ENCODE peak calls at places on chromosomes 13 and 19, in five cellular contexts. N, E, G, J and M are unnamed samples.
A peak's percentile ranks its signal among the peaks of the same experiment; 100 is the strongest.

GRCh38 chr13:19618925-19619324 is 14.5 kb upstream of the MPHOSPH8 start:
- DNase-seq in J (no peak), N (peak; percentile 10), G (no peak), E (no peak), M (peak; percentile 15)

GRCh38 chr13:75760182-75760981 is 124.3 kb downstream of the LMO7 start:
- DNase-seq in J (peak; percentile 61), N (peak; percentile 26), E (no peak), G (no peak), M (no peak)

GRCh38 chr19:31073485-31074221 is 275.6 kb downstream of the TSHZ3 start:
- DNase-seq in N (no peak), E (no peak), G (no peak), J (no peak), M (peak; percentile 17)

GRCh38 chr13:106507560-106508274 is 27.7 kb downstream of the EFNB2 start:
- DNase-seq in N (peak; percentile 99), G (no peak), J (no peak), E (no peak), M (no peak)

GRCh38 chr13:43397110-43397509 is 373.7 kb downstream of the DNAJC15 start:
- DNase-seq in E (no peak), J (no peak), N (peak; percentile 29), G (no peak), M (no peak)

GRCh38 chr13:61128850-61129645 is 286.6 kb downstream of the PCDH20 start:
- DNase-seq in N (peak; percentile 37), E (no peak), J (no peak), G (no peak), M (no peak)

GRCh38 chr19:53780506-53780905 is 43.6 kb downstream of the NLRP12 start:
- DNase-seq in E (no peak), G (no peak), N (no peak), J (no peak), M (no peak)

GRCh38 chr13:110559429-110559943 is 2.0 kb downstream of the RAB20 start:
- DNase-seq in E (no peak), J (peak; percentile 89), G (no peak), N (no peak), M (no peak)

GRCh38 chr19:8654591-8655339 is 24.3 kb downstream of the NFILZ start:
- DNase-seq in G (no peak), J (peak; percentile 75), E (peak; percentile 61), N (peak; percentile 16), M (peak; percentile 68)

GRCh38 chr13:90461398-90461797 is 886.1 kb upstream of the MIR17HG start:
- DNase-seq in J (no peak), G (no peak), E (no peak), N (no peak), M (no peak)

GRCh38 chr13:109330941-109331340 is 455.4 kb downstream of the IRS2 start:
- DNase-seq in J (no peak), E (no peak), G (no peak), N (peak; percentile 53), M (no peak)

GRCh38 chr19:51573331-51573730 is 2.2 kb downstream of the ZNF175 start:
- DNase-seq in J (no peak), G (no peak), N (peak; percentile 20), E (no peak), M (no peak)

GRCh38 chr19:1074512-1075283 is 7.7 kb downstream of the ARHGAP45 start:
- DNase-seq in G (peak; percentile 70), N (no peak), J (peak; percentile 97), E (no peak), M (no peak)

GRCh38 chr19:17183271-17183757 is 31.8 kb upstream of the USE1 start:
- DNase-seq in E (no peak), N (no peak), G (no peak), J (no peak), M (no peak)
- TF ChIP-seq CTCF in E (no peak), N (no peak), G (no peak), J (no peak), M (no peak)

GRCh38 chr13:113002206-113002821 is 33.3 kb downstream of the MCF2L start:
- DNase-seq in J (no peak), N (no peak), G (no peak), E (no peak), M (peak; percentile 46)
- TF ChIP-seq CTCF in J (peak; percentile 24), N (no peak), G (no peak), E (peak; percentile 51), M (peak; percentile 54)

GRCh38 chr13:103134271-103134670 is 68.1 kb upstream of the SLC10A2 start:
- DNase-seq in G (no peak), E (no peak), J (no peak), N (no peak), M (no peak)

GRCh38 chr13:103145476-103145875 is 79.3 kb upstream of the SLC10A2 start:
- DNase-seq in G (no peak), J (no peak), N (no peak), E (no peak), M (no peak)

GRCh38 chr13:103142091-103142594 is 75.9 kb upstream of the SLC10A2 start:
- DNase-seq in E (no peak), J (no peak), G (no peak), N (no peak), M (no peak)

DNA sequence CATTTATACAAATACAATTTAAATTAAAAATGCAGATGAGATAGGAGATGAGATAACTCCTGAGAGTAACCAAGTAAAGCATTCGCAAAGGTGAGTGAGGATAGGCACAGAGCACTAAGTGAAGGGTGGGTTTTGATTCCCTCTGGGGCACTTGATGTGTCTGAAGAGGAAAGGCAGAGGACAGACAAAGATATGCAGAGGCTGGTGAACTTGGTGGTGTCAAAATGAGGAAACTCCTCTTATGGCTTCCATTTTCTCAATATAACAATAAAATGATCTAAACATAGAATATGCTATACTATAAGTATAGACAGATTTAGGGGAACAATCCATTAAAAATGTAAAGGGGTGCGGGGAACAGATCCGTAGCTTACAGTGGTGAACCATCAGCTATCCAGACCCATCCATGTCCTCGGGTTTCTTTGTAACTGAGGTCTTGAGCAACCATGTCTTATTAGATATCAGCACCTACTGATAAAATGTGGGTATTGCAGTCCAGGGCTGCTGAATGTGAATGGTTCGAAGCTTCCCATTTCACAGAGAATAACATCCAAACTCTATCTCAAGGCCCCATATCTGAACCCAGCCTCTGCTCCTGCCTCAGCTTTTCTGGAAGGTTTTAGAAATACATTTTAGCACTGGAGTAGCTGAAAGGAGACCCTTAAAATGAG is 73.9 kb upstream of the SLC10A2 start:
- DNase-seq in G (no peak), J (no peak), N (no peak), E (no peak), M (no peak)
- TF ChIP-seq CTCF in G (peak; percentile 61), J (no peak), N (peak; percentile 22), E (peak; percentile 36), M (peak; percentile 61)

DNA sequence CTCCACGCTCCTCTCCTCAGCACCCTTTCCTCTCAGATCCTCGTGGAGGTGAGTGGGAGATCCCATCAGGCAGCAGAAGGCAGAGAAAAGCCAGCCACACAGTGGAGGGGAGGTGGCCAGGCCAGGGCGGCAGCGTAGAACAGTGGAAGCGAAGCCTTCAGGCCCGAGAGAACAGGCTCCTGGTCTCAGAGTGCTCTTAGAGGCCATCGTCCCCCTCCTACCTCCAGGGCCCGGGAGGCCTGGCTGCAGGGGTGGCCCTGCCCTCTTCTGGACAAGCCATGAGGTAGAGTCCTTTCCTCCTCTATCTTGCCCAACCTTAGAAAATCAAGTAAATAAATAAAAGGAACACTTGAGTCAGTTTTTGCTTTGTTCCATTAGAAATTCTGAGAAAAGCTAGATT is 202.0 kb downstream of the KATNAL1 start:
- DNase-seq in J (peak; percentile 60), E (no peak), G (no peak), N (no peak), M (no peak)
- TF ChIP-seq CTCF in J (no peak), E (peak; percentile 13), G (no peak), N (no peak), M (no peak)

GRCh38 chr19:42185281-42185680 is 32.2 kb downstream of the DEDD2 start:
- DNase-seq in J (no peak), G (no peak), E (no peak), N (peak; percentile 39), M (no peak)

GRCh38 chr19:42188665-42189064 is 28.8 kb downstream of the DEDD2 start:
- DNase-seq in G (no peak), N (no peak), J (no peak), E (no peak), M (no peak)

GRCh38 chr19:42189133-42189532 is 28.3 kb downstream of the DEDD2 start:
- DNase-seq in N (no peak), E (no peak), J (no peak), G (no peak), M (no peak)

GRCh38 chr19:42179501-42179817 is 38.0 kb downstream of the DEDD2 start:
- DNase-seq in N (no peak), G (no peak), J (no peak), E (no peak), M (no peak)

DNA sequence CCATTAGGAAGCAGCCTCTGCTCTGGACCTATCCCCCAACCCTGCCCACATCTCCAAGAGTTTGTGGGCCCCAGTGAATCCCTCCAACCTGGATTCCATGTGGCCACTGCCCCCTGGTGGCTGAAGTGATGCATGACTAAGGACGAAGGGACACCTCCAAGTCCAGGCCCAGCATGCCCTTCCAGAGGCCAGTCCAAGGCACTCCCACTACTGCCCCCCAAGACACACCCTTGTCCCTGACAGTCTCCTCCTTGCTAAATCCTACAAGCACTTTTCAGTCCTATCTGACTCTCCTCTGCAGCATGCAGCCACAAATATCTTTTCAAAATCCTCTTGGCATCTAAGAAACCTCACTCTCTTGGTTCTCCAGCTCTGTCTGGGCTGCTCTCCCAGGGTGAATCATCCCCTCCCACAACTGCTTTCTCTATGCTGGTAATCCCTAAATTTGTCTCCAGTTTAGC is 33.0 kb downstream of the DEDD2 start:
- DNase-seq in E (peak; percentile 80), J (peak; percentile 81), G (peak; percentile 49), N (peak; percentile 84), M (peak; percentile 86)
- TF ChIP-seq CTCF in E (peak; percentile 90), J (peak; percentile 89), G (peak; percentile 74), N (peak; percentile 93), M (peak; percentile 87)

GRCh38 chr19:33219261-33219812 is 6.3 kb downstream of the SLC7A10 start:
- DNase-seq in J (no peak), N (peak; percentile 88), E (no peak), G (no peak), M (peak; percentile 52)
- TF ChIP-seq CTCF in J (no peak), N (peak; percentile 24), E (peak; percentile 29), G (peak; percentile 31), M (peak; percentile 37)

DNA sequence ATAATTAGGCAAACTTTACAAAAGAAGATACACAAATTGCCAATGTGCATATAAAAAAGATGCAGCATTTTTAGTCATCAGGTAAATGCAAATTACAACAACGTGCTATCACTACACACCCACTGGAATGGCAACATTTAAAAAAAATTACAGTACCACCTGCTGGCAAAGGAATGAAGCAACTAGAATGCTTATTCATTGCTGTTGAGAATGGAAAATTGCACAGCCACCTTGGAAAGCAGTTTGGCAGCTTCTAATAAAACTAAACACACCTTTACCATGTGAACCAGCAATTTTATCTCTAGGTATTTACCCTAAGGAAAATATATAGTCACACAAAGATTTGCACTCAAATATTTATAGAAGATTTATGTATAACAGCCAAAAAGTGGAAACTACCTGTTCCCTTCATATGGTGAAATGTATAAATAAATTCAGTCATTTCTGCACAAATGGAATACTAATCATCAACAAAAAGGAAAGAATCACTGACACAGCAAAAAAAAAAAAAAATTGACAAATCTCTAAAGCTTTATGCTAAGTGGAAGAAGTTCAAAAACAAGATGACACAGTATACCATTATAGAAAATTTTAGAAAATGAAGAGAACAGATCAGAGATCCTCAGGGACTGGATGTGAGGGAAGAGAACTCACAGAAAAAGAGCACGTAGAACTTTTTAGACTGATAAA is 30.3 kb downstream of the OXGR1 start:
- DNase-seq in J (no peak), G (no peak), N (no peak), E (no peak), M (no peak)
- TF ChIP-seq CTCF in J (no peak), G (no peak), N (no peak), E (no peak), M (no peak)